ENCODE peak calls at places on chromosomes 6 and 20, in six cellular contexts. I, A, Z, D, S and B are unnamed samples.

GRCh38 chr6:150249261-150249660 is 106.4 kb downstream of the PPP1R14C start:
- DNase-seq in S (no peak), A (no peak), D (no peak), Z (no peak), I (no peak), B (no peak)

GRCh38 chr20:50283922-50284810 is 93.5 kb downstream of the CEBPB start:
- DNase-seq in Z (no peak), D (no peak), I (no peak), A (peak; percentile 80), S (peak; percentile 66), B (no peak)

GRCh38 chr6:43055966-43056365 is 2.3 kb upstream of the CUL7 start:
- DNase-seq in Z (no peak), S (no peak), A (no peak), I (no peak), D (no peak), B (no peak)

GRCh38 chr20:54189630-54190029 is 15.8 kb upstream of the CYP24A1 start:
- DNase-seq in D (no peak), Z (no peak), S (no peak), I (no peak), A (no peak), B (no peak)

GRCh38 chr20:61217848-61218247 is 34.2 kb upstream of the CDH4 start:
- DNase-seq in A (no peak), I (no peak), Z (no peak), S (no peak), D (no peak), B (no peak)

GRCh38 chr6:28243946-28244345 is 8.1 kb downstream of the ZKSCAN4 start:
- DNase-seq in A (no peak), S (no peak), Z (no peak), I (no peak), D (no peak), B (no peak)

GRCh38 chr20:46458891-46459750 is 52.7 kb upstream of the ELMO2 start:
- DNase-seq in S (no peak), I (no peak), D (no peak), A (no peak), Z (no peak), B (no peak)

GRCh38 chr6:131029661-131030297 is 33.3 kb downstream of the EPB41L2 start:
- DNase-seq in Z (no peak), S (peak; percentile 65), A (no peak), I (no peak), D (no peak), B (no peak)

GRCh38 chr6:166520905-166521834 is 65.3 kb downstream of the RAMACL start:
- DNase-seq in S (peak; percentile 50), I (no peak), D (no peak), Z (no peak), A (no peak), B (no peak)

GRCh38 chr20:24149881-24150307 is 161.3 kb upstream of the GGTLC1 start:
- DNase-seq in S (no peak), D (no peak), A (peak; percentile 27), I (no peak), Z (no peak), B (peak; percentile 64)

GRCh38 chr6:30543824-30544223 is 12.5 kb downstream of the GNL1 start:
- DNase-seq in A (no peak), Z (no peak), D (no peak), S (no peak), I (no peak), B (no peak)

GRCh38 chr6:124682751-124683150 is 279.5 kb upstream of the RNF217 start:
- DNase-seq in D (no peak), A (no peak), I (no peak), S (no peak), Z (no peak), B (no peak)

GRCh38 chr6:3318226-3318625 is 59.5 kb downstream of the PSMG4 start:
- DNase-seq in A (no peak), S (no peak), D (no peak), Z (no peak), I (no peak), B (no peak)

GRCh38 chr6:24340998-24341934 is 16.6 kb downstream of the DCDC2 start:
- DNase-seq in I (no peak), S (no peak), A (peak; percentile 95), Z (no peak), D (no peak), B (no peak)

GRCh38 chr6:154931741-154932424 is 63.2 kb upstream of the TIAM2 start:
- DNase-seq in A (no peak), I (no peak), D (no peak), S (peak; percentile 73), Z (no peak), B (no peak)

GRCh38 chr20:37556538-37556937 is 28.9 kb upstream of the BLCAP start:
- DNase-seq in D (no peak), Z (no peak), S (no peak), A (no peak), I (no peak), B (no peak)

GRCh38 chr6:139597781-139598368 is 223.4 kb upstream of the CITED2 start:
- DNase-seq in I (peak; percentile 81), A (peak; percentile 61), Z (peak; percentile 53), S (peak; percentile 98), D (peak; percentile 18), B (peak; percentile 72)

GRCh38 chr20:63913768-63914167 is 18.8 kb downstream of the DNAJC5 start:
- DNase-seq in S (no peak), D (no peak), Z (no peak), I (no peak), A (no peak), B (peak; percentile 28)

GRCh38 chr20:58557713-58558335 is 42.6 kb upstream of the APCDD1L start:
- DNase-seq in D (no peak), Z (no peak), I (no peak), S (peak; percentile 54), A (no peak), B (no peak)

GRCh38 chr20:47152078-47152477 is 204.4 kb downstream of the ZMYND8 start:
- DNase-seq in A (no peak), Z (no peak), I (no peak), D (no peak), S (no peak), B (no peak)

GRCh38 chr20:19867074-19867473 is 109.0 kb downstream of the RIN2 start:
- DNase-seq in I (no peak), D (no peak), S (peak; percentile 89), Z (no peak), A (no peak), B (no peak)

GRCh38 chr6:12288844-12289654 is 1.1 kb upstream of the EDN1 start:
- DNase-seq in S (peak; percentile 74), A (peak; percentile 82), Z (no peak), I (no peak), D (peak; percentile 91), B (peak; percentile 43)

GRCh38 chr6:40378071-40378724 is 209.0 kb downstream of the LRFN2 start:
- DNase-seq in A (no peak), Z (no peak), S (no peak), I (no peak), D (no peak), B (no peak)

DNA sequence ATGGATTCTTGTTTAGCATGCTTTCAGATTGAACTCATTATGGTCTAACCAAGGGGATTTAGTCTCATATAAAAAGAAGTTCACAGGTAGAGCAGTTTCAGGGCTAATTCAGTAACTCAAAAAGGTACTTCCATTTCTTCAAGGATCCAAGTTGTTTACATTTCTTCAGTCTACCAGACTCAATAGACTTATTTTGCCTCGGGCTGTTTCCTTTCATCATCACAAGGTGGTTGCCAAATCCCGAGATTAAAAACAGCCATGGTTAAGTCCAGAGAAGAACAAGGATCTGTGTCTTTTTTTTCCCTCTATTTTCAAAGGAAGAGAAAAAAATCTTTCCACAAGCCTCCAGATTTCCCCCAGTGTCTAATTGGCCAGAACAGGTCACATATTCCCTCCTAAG is 69.8 kb upstream of the SNX9 start:
- DNase-seq in Z (no peak), A (no peak), D (no peak), I (no peak), S (no peak), B (no peak)
- H3K9me3 ChIP-seq in Z (no peaks in the 10 kb centered on the region), A (no peaks in the 10 kb centered on the region), D (no peaks in the 10 kb centered on the region), I (no peaks in the 10 kb centered on the region), S (no peaks in the 10 kb centered on the region), B (peaks cover 4% of the 10 kb centered on the region)

GRCh38 chr6:21185849-21186478 is 407.6 kb upstream of the SOX4 start:
- DNase-seq in Z (no peak), A (no peak), S (no peak), I (no peak), D (peak; percentile 12), B (no peak)
- H3K4me3 ChIP-seq in Z (no peak overlapping the region), A (no peak overlapping the region), S (no peak overlapping the region), I (no peak overlapping the region), D (no peak overlapping the region), B (no peak overlapping the region)

DNA sequence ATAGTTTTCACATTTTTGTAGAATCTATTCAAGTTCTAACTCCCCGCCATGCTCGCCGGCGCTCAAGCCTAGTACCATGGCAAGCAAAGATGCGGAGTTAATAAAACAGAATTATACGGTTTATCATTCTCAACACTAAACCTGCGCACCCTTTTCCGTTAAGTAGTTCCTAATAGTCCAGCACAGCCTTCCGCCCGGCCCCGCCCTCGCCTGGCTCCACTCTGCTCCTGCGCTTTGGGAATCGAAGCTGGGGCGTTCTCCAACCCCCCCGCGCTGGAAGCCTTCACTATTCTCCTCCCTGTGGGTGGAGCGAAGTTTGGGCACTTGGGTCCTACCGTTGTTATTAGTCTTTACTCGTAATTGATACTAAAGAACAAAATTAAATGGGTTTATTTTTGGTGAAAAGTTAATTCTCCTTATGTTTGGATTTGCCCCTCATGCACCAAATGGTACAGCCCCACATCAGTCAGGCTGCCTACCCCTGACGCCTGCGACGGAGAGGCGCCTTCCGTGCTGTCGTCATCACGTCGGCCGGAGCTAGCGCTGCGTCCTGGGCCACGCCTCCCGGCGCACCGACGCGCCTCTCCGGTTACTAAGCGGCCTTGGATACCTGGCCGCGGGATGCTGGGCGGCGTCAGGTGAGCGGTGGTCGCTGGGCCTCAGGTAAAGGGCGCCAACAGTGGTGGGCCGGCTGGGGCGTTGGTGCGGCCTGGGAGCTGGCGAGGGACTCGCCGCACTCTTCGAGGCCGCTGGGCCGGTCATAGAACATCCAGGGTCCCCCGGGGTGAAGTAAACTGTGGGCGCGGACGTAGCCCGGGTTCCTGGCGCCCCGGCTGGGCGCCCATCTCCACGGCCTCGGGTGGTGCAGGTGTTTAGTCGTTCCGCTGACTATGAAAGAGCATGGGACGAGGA is at the start of gene IFT52:
- DNase-seq in D (peak; percentile 93), A (peak; percentile 93), S (peak; percentile 88), I (peak; percentile 96), Z (peak; percentile 88), B (peak; percentile 95)
- TF ChIP-seq POLR2A in D (peak; percentile 32), A (peak; percentile 84), S (peak; percentile 45), I (no peak), Z (peak; percentile 32), B (no peak)

GRCh38 chr6:168838000-168838399 is 397.0 kb downstream of the SMOC2 start:
- DNase-seq in D (no peak), A (no peak), Z (no peak), I (no peak), S (no peak), B (no peak)

GRCh38 chr6:168837231-168837903 is 396.4 kb downstream of the SMOC2 start:
- DNase-seq in A (no peak), S (no peak), Z (no peak), D (no peak), I (no peak), B (no peak)

DNA sequence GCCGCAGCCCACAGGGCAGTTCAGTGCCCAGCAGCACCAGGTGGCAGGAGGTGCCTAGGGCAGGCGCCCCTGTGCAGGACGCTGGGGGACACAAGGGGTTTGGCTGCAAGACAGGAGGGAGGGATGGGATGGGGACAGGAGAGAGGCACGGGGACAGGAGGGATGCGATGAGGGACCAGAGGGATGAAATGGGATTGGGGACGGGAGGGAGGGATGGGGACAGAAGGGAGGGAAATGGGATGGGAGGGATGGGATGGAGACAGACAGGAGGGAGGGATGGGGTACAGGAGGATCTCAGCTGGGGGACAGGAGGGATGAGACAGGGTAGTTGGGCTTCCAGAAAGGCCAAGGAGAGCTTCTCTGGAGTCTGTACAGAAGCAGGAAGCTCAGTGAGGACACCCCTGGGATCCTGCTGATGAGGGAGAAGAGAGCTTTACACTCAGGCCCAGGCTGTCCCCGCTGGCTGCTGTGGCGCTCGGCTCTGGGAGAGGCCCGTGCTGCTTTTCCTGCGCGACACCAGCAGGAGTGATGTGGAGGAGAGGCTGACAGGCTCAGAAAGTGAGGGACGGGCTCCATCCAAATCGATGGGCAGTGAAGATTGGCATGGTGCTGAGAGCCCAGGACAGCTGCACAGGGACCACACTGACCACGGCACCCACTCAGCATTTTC is 400.8 kb downstream of the SMOC2 start:
- DNase-seq in A (no peak), I (no peak), Z (no peak), S (no peak), D (no peak), B (no peak)
- H3K9me3 ChIP-seq in A (no peaks in the 10 kb centered on the region), I (no peaks in the 10 kb centered on the region), Z (no peaks in the 10 kb centered on the region), S (peaks cover 46% of the 10 kb centered on the region), D (peaks cover 7% of the 10 kb centered on the region), B (no peaks in the 10 kb centered on the region)